ENCODE peak calls at places on chromosomes 1 and 21, in nine cellular contexts. T, B, V, A, Z, L, W, K and S are unnamed samples.

GRCh38 chr21:45560106-45561021 is 18.1 kb upstream of the SLC19A1 start:
- DNase-seq in L (no peak), V (no peak), K (no peak), B (no peak), A (peak; percentile 11), Z (no peak), T (no peak), W (peak; percentile 60), S (no peak)

GRCh38 chr1:41226816-41227215 is 15.3 kb downstream of the SCMH1 start:
- DNase-seq in K (no peak), Z (no peak), T (no peak), B (no peak), L (no peak), A (no peak), V (no peak), W (no peak), S (no peak)

GRCh38 chr1:207407655-207408256 is 46.4 kb upstream of the CR2 start:
- DNase-seq in Z (no peak), K (no peak), A (no peak), V (no peak), T (no peak), B (peak; percentile 85), W (no peak), L (peak; percentile 31), S (no peak)

GRCh38 chr1:162756523-162756922 is 34.0 kb upstream of the HSD17B7 start:
- DNase-seq in B (no peak), T (no peak), V (no peak), K (no peak), A (no peak), L (peak; percentile 12), Z (peak; percentile 5), W (no peak), S (no peak)

GRCh38 chr1:47662068-47662467 is 224.2 kb downstream of the FOXD2 start:
- DNase-seq in B (no peak), K (no peak), A (no peak), Z (no peak), W (no peak), V (no peak), T (no peak), L (no peak), S (no peak)

GRCh38 chr1:42660907-42661500 is 2.8 kb downstream of the PPIH start:
- DNase-seq in V (no peak), W (no peak), K (no peak), Z (no peak), T (no peak), L (no peak), A (no peak), B (no peak), S (no peak)

GRCh38 chr1:226657788-226658537 is 81.1 kb downstream of the ITPKB start:
- DNase-seq in A (no peak), T (peak; percentile 28), Z (no peak), K (no peak), V (peak; percentile 39), B (no peak), W (no peak), L (no peak), S (peak; percentile 81)

GRCh38 chr1:12143631-12144155 is 23.1 kb upstream of the TNFRSF1B start:
- DNase-seq in B (peak; percentile 97), T (no peak), K (peak; percentile 94), Z (peak; percentile 14), V (no peak), L (peak; percentile 98), W (peak; percentile 90), A (peak; percentile 68), S (no peak)

GRCh38 chr1:166874464-166874863 is 1.6 kb downstream of the TADA1 start:
- DNase-seq in T (no peak), B (no peak), V (no peak), A (no peak), W (no peak), Z (no peak), K (no peak), L (no peak), S (no peak)

GRCh38 chr1:47948126-47948525 is 49.1 kb downstream of the TRABD2B start:
- DNase-seq in V (no peak), L (no peak), B (peak; percentile 41), A (no peak), T (no peak), W (no peak), K (no peak), Z (peak; percentile 19), S (no peak)

GRCh38 chr1:231039161-231040018 is 664 bp downstream of the FAM89A start:
- DNase-seq in V (no peak), B (peak; percentile 54), W (no peak), T (peak; percentile 56), K (no peak), L (peak; percentile 44), Z (peak; percentile 26), A (peak; percentile 44), S (peak; percentile 15)

GRCh38 chr1:94115900-94116436 is 5.0 kb downstream of the ABCA4 start:
- DNase-seq in K (no peak), L (no peak), W (no peak), T (no peak), A (no peak), V (no peak), B (no peak), Z (no peak), S (no peak)

GRCh38 chr1:51316113-51316763 is 14.1 kb downstream of the TTC39A start:
- DNase-seq in T (peak; percentile 69), Z (no peak), V (no peak), K (no peak), B (no peak), A (peak; percentile 71), L (no peak), W (no peak), S (no peak)

GRCh38 chr1:224736619-224737352 is 120.7 kb downstream of the CNIH3 start:
- DNase-seq in V (peak; percentile 22), T (no peak), L (peak; percentile 67), Z (no peak), B (peak; percentile 56), K (peak; percentile 7), A (peak; percentile 17), W (no peak), S (peak; percentile 40)

GRCh38 chr1:152189657-152190442 is 30.8 kb upstream of the RPTN start:
- DNase-seq in B (peak; percentile 83), A (peak; percentile 75), T (peak; percentile 36), Z (peak; percentile 83), L (peak; percentile 70), K (no peak), W (no peak), V (peak; percentile 12), S (peak; percentile 59)

GRCh38 chr1:6409053-6409452 is 10.7 kb downstream of the HES2 start:
- DNase-seq in W (no peak), K (no peak), L (no peak), B (no peak), T (no peak), A (no peak), V (no peak), Z (no peak), S (no peak)

GRCh38 chr1:179821524-179821923 is 56.1 kb downstream of the TOR1AIP2 start:
- DNase-seq in L (no peak), A (no peak), Z (no peak), W (peak; percentile 32), K (no peak), T (no peak), B (no peak), V (no peak), S (no peak)

GRCh38 chr1:77948841-77949424 is 29.9 kb downstream of the FUBP1 start:
- DNase-seq in A (peak; percentile 34), B (peak; percentile 71), T (peak; percentile 5), K (no peak), V (no peak), W (no peak), L (peak; percentile 62), Z (peak; percentile 30), S (no peak)

GRCh38 chr1:245961137-245961540 is 545.9 kb downstream of the SMYD3 start:
- DNase-seq in A (no peak), L (no peak), T (no peak), W (no peak), V (no peak), K (no peak), Z (no peak), B (peak; percentile 64), S (no peak)

GRCh38 chr1:230379928-230380327 is 46.2 kb downstream of the PGBD5 start:
- DNase-seq in K (no peak), Z (no peak), V (no peak), A (no peak), B (no peak), L (no peak), T (peak; percentile 70), W (no peak), S (no peak)

GRCh38 chr1:162678439-162678838 is 46.2 kb downstream of the DDR2 start:
- DNase-seq in A (peak; percentile 78), T (no peak), K (peak; percentile 17), Z (peak; percentile 21), W (no peak), B (peak; percentile 73), V (no peak), L (peak; percentile 74), S (no peak)